ENCODE peak calls at places on chromosomes 5 and 9, in eight cellular contexts. I, J, F, B, Q, S, U and X are unnamed samples.

GRCh38 chr9:107638922-107639321 is 149.4 kb upstream of the KLF4 start:
- DNase-seq in I (peak; percentile 48), J (peak; percentile 85), F (peak; percentile 46), B (peak; percentile 77), Q (peak; percentile 88), S (no peak), U (peak; percentile 42), X (peak; percentile 83)

GRCh38 chr9:19229725-19230355 is 653 bp upstream of the DENND4C start:
- DNase-seq in I (no peak), J (peak; percentile 82), F (peak; percentile 23), B (no peak), Q (peak; percentile 76), S (peak; percentile 90), U (peak; percentile 76), X (no peak)

GRCh38 chr9:114304416-114305188 is 18.3 kb upstream of the ORM1 start:
- DNase-seq in I (peak; percentile 15), J (peak; percentile 57), F (no peak), B (no peak), Q (peak; percentile 6), S (peak; percentile 24), U (no peak), X (no peak)

GRCh38 chr5:164617290-164617689 is 1111.9 kb downstream of the MAT2B start:
- DNase-seq in I (no peak), J (no peak), F (no peak), B (no peak), Q (no peak), S (no peak), U (no peak), X (no peak)

GRCh38 chr5:15388856-15389255 is 111.1 kb upstream of the FBXL7 start:
- DNase-seq in I (no peak), J (no peak), F (no peak), B (no peak), Q (no peak), S (no peak), U (no peak), X (no peak)

GRCh38 chr5:126482591-126482990 is 59.4 kb downstream of the GRAMD2B start:
- DNase-seq in I (no peak), J (no peak), F (no peak), B (no peak), Q (no peak), S (no peak), U (no peak), X (no peak)

GRCh38 chr5:149127394-149127955 is 13.8 kb upstream of the ABLIM3 start:
- DNase-seq in I (no peak), J (no peak), F (no peak), B (no peak), Q (no peak), S (no peak), U (no peak), X (no peak)

GRCh38 chr9:1328341-1328740 is 278.2 kb downstream of the DMRT2 start:
- DNase-seq in I (no peak), J (no peak), F (no peak), B (no peak), Q (no peak), S (no peak), U (no peak), X (no peak)

GRCh38 chr5:33067291-33067690 is 356.2 kb downstream of the NPR3 start:
- DNase-seq in I (no peak), J (no peak), F (no peak), B (no peak), Q (no peak), S (no peak), U (no peak), X (no peak)

GRCh38 chr9:134922932-134923240 is 5.2 kb upstream of the FCN1 start:
- DNase-seq in I (no peak), J (no peak), F (no peak), B (no peak), Q (no peak), S (no peak), U (no peak), X (no peak)

GRCh38 chr5:128876848-128877387 is 88.4 kb upstream of the SLC27A6 start:
- DNase-seq in I (no peak), J (no peak), F (no peak), B (no peak), Q (no peak), S (no peak), U (no peak), X (no peak)

GRCh38 chr5:162274684-162275083 is 207.1 kb downstream of the GABRG2 start:
- DNase-seq in I (no peak), J (no peak), F (no peak), B (no peak), Q (no peak), S (peak; percentile 49), U (no peak), X (no peak)

GRCh38 chr9:127828262-127829031 is 25.8 kb downstream of the FPGS start:
- DNase-seq in I (peak; percentile 80), J (peak; percentile 95), F (peak; percentile 91), B (peak; percentile 51), Q (peak; percentile 79), S (peak; percentile 97), U (peak; percentile 62), X (peak; percentile 89)

DNA sequence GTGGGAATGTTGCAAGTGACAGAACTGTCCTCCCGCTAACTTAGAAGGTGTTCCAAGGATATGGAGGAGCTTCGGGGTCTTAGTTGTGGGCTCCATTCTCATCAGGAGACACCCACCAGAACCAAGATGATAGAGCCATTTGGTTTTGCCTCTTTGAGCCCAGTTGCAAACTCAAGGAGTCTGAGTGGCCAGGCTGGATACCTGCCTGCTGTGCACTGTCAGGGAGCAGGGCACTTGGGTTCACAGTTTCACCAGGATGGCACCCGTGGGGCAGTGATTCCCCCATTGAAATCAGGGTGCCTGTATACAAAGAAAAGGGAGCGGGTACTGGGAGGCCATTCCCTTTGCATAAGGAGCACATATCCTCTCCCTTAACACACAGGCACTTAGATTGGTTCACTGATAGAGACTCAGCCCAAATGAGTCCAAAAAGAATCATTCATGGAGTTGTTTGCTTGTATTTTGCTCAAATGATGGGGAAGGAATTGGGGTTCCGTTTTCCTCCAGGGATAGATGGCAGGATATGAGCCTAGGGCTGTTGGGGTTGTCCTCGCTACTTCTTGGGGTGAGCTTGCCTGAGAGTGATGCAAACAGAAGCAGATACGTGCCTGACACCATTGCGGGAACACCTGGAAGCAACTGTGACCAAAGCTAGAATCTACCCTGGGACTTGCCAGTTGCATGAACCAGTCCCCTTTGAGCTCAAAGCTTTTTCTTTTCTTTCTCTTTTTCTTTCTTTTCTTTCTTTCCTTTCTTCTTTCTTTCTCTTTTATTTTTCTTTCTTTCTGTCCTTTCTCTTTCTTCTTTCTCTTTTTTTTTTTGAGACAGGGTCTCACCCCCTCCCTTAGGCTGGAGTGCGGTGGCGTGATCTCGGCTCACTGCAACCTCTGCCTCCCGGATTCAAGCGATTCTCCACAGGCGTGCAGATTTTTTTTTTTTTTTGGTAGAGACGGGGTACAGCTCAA is 1.3 kb upstream of the PRR7 start:
- DNase-seq in I (no peak), J (no peak), F (no peak), B (no peak), Q (no peak), S (no peak), U (no peak), X (no peak)
- H3K4me3 ChIP-seq in I (no peak overlapping the region), J (no peak overlapping the region), F (no peak overlapping the region), B (no peak overlapping the region), Q (no peak overlapping the region), S (peak overlapping the region; percentile 74), U (no peak overlapping the region), X (no peak overlapping the region)

GRCh38 chr9:94650924-94651323 is 11.6 kb upstream of the FBP1 start:
- DNase-seq in I (no peak), J (no peak), F (no peak), B (no peak), Q (no peak), S (no peak), U (no peak), X (no peak)

GRCh38 chr9:94645901-94646300 is 6.6 kb upstream of the FBP1 start:
- DNase-seq in I (no peak), J (no peak), F (no peak), B (no peak), Q (no peak), S (no peak), U (no peak), X (no peak)

GRCh38 chr9:94648191-94648590 is 8.9 kb upstream of the FBP1 start:
- DNase-seq in I (no peak), J (no peak), F (no peak), B (no peak), Q (no peak), S (no peak), U (no peak), X (no peak)

GRCh38 chr9:94644543-94644942 is 5.2 kb upstream of the FBP1 start:
- DNase-seq in I (no peak), J (no peak), F (no peak), B (no peak), Q (no peak), S (no peak), U (no peak), X (no peak)

GRCh38 chr9:94649100-94649855 is 10.0 kb upstream of the FBP1 start:
- DNase-seq in I (no peak), J (no peak), F (no peak), B (peak; percentile 28), Q (no peak), S (no peak), U (peak; percentile 55), X (no peak)
- TF ChIP-seq POLR2A in I (no peak), J (no peak), F (no peak), B (no peak), Q (no peak), S (no peak), U (no peak), X (no peak)

GRCh38 chr9:136317695-136318094 is 9.6 kb upstream of the GPSM1 start:
- DNase-seq in I (no peak), J (no peak), F (no peak), B (no peak), Q (no peak), S (no peak), U (no peak), X (no peak)
- H3K4me1 ChIP-seq in I (no peaks in the 10 kb centered on the region), J (peaks cover under 1% of the 10 kb centered on the region), F (no peaks in the 10 kb centered on the region), B (peaks cover 3% of the 10 kb centered on the region), Q (no peaks in the 10 kb centered on the region), S (peaks cover 3% of the 10 kb centered on the region), U (no peaks in the 10 kb centered on the region), X (peaks cover 11% of the 10 kb centered on the region)

GRCh38 chr9:16616686-16617085 is 253.8 kb downstream of the BNC2 start:
- DNase-seq in I (no peak), J (no peak), F (no peak), B (no peak), Q (no peak), S (no peak), U (no peak), X (no peak)

GRCh38 chr9:16622541-16622940 is 247.9 kb downstream of the BNC2 start:
- DNase-seq in I (no peak), J (no peak), F (no peak), B (no peak), Q (no peak), S (no peak), U (no peak), X (no peak)

GRCh38 chr9:16619897-16620296 is 250.6 kb downstream of the BNC2 start:
- DNase-seq in I (no peak), J (no peak), F (no peak), B (no peak), Q (no peak), S (no peak), U (no peak), X (no peak)

GRCh38 chr9:16618524-16618923 is 251.9 kb downstream of the BNC2 start:
- DNase-seq in I (no peak), J (no peak), F (no peak), B (no peak), Q (no peak), S (no peak), U (no peak), X (no peak)

DNA sequence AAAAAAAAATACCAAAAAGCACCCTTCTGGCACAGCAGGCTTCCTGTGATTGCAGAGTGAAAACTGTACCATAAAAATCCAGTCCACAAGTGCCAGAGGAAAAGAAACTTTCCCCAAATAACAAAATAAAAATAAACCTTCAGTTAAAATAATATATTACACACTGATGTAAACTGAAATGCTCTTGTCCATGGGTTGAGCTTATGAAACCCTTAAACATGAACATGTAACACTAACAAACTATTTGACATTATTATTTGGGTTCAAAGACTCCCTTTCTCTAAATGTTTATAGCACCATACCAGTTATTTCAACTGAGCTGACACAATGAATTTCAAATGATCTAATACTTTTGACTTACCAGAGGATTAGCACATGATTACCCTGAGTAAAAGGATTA is 251.1 kb downstream of the BNC2 start:
- DNase-seq in I (no peak), J (no peak), F (no peak), B (peak; percentile 49), Q (no peak), S (no peak), U (no peak), X (no peak)
- H3K4me3 ChIP-seq in I (no peak overlapping the region), J (no peak overlapping the region), F (no peak overlapping the region), B (no peak overlapping the region), Q (no peak overlapping the region), S (no peak overlapping the region), U (no peak overlapping the region), X (no peak overlapping the region)